ENCODE peak calls at places on chromosomes 7 and 10, in ten cellular contexts. H, O, V, Z, E, U, G, K, J and A are unnamed samples. For H3K36me3, the result is how much of the 10 kb centered on the place peaks cover.

GRCh38 chr7:24227603-24228359 is 56.2 kb upstream of the NPY start:
- DNase-seq in O (no peak), V (no peak), Z (no peak), G (no peak), H (no peak), K (no peak), U (no peak), E (no peak), J (no peak), A (no peak)

GRCh38 chr10:132913559-132914115 is 28.7 kb downstream of the CFAP46 start:
- DNase-seq in K (no peak), V (peak), E (no peak), Z (no peak), H (no peak), U (peak), O (peak), J (no peak), G (no peak), A (no peak)

GRCh38 chr10:34721201-34721840 is 93.8 kb downstream of the PARD3 start:
- DNase-seq in U (no peak), Z (peak), H (no peak), V (no peak), K (no peak), G (no peak), O (no peak), E (no peak), J (no peak), A (no peak)

GRCh38 chr10:3776796-3777571 is 8.0 kb downstream of the KLF6 start:
- DNase-seq in J (no peak), G (no peak), Z (peak), E (peak), K (peak), O (peak), V (no peak), U (peak), H (peak), A (peak)

GRCh38 chr10:71835671-71836593 is 15.1 kb downstream of the PSAP start:
- DNase-seq in E (peak), O (peak), J (no peak), K (peak), V (peak), U (peak), Z (peak), G (peak), H (no peak), A (peak)

GRCh38 chr10:31034041-31034918 is 2.6 kb upstream of the ZNF438 start:
- DNase-seq in O (no peak), E (no peak), G (no peak), Z (peak), H (no peak), V (no peak), K (no peak), U (no peak), J (no peak), A (no peak)

GRCh38 chr7:45980181-45980905 is 59.3 kb upstream of the IGFBP3 start:
- DNase-seq in O (no peak), G (no peak), V (no peak), K (no peak), U (no peak), E (no peak), J (no peak), H (no peak), Z (peak), A (no peak)

GRCh38 chr10:32687546-32687945 is 241.6 kb downstream of the CCDC7 start:
- DNase-seq in E (no peak), O (no peak), J (no peak), U (no peak), Z (no peak), V (no peak), K (no peak), H (no peak), G (no peak), A (no peak)

GRCh38 chr7:66807736-66808135 is 67.2 kb downstream of the RABGEF1 start:
- DNase-seq in O (no peak), E (no peak), H (no peak), K (no peak), Z (no peak), G (no peak), U (no peak), V (no peak), J (no peak), A (no peak)

GRCh38 chr7:66815976-66816375 is 75.4 kb downstream of the RABGEF1 start:
- DNase-seq in E (no peak), H (no peak), J (no peak), Z (no peak), V (no peak), O (no peak), U (no peak), G (no peak), K (no peak), A (no peak)

DNA sequence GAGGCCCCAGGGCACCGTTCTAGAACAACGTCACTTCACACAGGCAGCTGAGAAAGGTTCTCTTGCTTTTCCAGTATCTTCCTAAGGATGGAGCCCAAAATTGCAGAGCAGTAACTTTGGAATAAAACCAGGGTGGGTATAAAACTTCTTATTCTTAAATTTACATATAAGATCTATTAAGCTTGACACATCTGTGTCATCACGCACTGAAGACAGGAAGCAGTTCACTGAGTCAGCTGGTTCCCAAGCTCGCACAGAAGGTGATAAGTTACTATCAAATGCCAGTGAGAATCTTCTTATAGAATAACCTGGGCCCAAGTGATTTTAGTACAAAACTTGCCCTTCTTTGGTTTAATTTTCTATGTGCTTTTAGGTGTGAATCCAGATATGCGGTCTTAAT is 70.2 kb downstream of the RABGEF1 start:
- DNase-seq in H (no peak), J (no peak), U (no peak), K (no peak), O (no peak), Z (no peak), G (no peak), E (no peak), V (no peak), A (no peak)
- H3K36me3 ChIP-seq in H (under half), J (under half), U (under half), K (half or more), O (under half), Z (under half), G (under half), E (under half), V (under half), A (under half)

GRCh38 chr10:101062231-101063161 is 707 bp downstream of the KAZALD1 start:
- DNase-seq in V (peak), K (peak), E (peak), G (peak), Z (peak), U (peak), H (no peak), O (peak), J (no peak), A (peak)

GRCh38 chr10:101063162-101063525 is 1.4 kb downstream of the KAZALD1 start:
- DNase-seq in G (no peak), K (no peak), Z (no peak), V (no peak), J (no peak), U (no peak), H (no peak), E (no peak), O (no peak), A (no peak)

GRCh38 chr10:101060036-101060950 is 1.5 kb upstream of the KAZALD1 start:
- DNase-seq in U (peak), H (peak), O (peak), G (peak), Z (peak), K (peak), E (peak), V (peak), J (peak), A (peak)

GRCh38 chr10:101061814-101062230 is at the start of gene KAZALD1:
- DNase-seq in G (no peak), U (no peak), V (no peak), K (no peak), O (no peak), Z (no peak), H (no peak), J (no peak), E (no peak), A (no peak)

GRCh38 chr10:101060951-101061813 is 607 bp upstream of the KAZALD1 start:
- DNase-seq in K (peak), G (peak), Z (peak), H (peak), J (peak), V (peak), E (peak), O (peak), U (peak), A (peak)
- TF ChIP-seq POLR2A in K (no peak), G (no peak), Z (peak), H (peak), J (no peak), V (no peak), E (no peak), O (peak), U (peak), A (no peak)

GRCh38 chr10:119409906-119410305 is 132.6 kb downstream of the RGS10 start:
- DNase-seq in V (peak), Z (peak), O (peak), H (no peak), K (peak), G (peak), J (no peak), E (peak), U (peak), A (no peak)
- H3K27ac ChIP-seq in V (peak), Z (peak), O (peak), H (no peak), K (peak), G (peak), J (no peak), E (peak), U (peak), A (peak)

DNA sequence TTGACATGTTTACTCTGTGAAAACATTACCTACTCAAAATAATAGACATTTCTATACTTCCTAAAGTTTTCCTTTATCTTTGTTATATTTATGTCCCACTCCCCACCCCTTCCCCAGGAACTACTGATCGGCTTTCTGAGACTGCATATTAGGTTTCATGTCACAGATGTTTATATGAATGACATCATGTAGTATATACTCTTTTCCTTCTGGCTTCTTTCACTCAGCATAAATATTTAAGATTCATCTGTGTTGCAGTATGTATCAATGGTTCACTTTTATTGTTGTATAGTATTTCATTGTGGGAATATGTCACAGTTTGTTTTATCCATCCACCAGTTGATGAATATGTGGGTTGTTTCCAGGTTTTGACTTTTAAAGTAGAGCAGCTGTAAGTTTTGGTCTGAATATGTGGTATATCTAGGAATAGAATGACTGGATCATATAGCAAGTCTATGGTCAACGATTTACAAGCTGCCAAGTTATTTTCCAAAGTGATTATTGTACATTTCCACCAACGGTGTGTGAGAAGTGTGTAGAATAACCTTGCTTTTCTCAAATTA is 73.8 kb upstream of the CAV2 start:
- DNase-seq in Z (peak), O (no peak), E (no peak), J (no peak), H (no peak), K (no peak), U (no peak), V (no peak), G (no peak), A (no peak)
- H3K36me3 ChIP-seq in Z (under half), O (under half), E (under half), J (under half), H (under half), K (under half), U (under half), V (under half), G (under half), A (under half)

GRCh38 chr10:124560377-124560776 is 98.8 kb downstream of the LHPP start:
- DNase-seq in E (peak), U (peak), K (peak), V (peak), J (no peak), H (no peak), O (no peak), G (no peak), Z (peak), A (peak)
- TF ChIP-seq POLR2A in E (no peak), U (no peak), K (no peak), V (no peak), J (no peak), H (no peak), O (no peak), G (no peak), Z (no peak), A (peak)

GRCh38 chr10:11175823-11176243 is 158.2 kb downstream of the CELF2 start:
- DNase-seq in Z (no peak), U (peak), O (peak), J (no peak), G (no peak), E (peak), H (no peak), K (no peak), V (no peak), A (no peak)
- H3K27ac ChIP-seq in Z (no peak), U (peak), O (peak), J (no peak), G (no peak), E (peak), H (no peak), K (no peak), V (no peak), A (no peak)